ENCODE peak calls at places on chromosomes 1 and 21, in five cellular contexts. S, A, O, U and H are unnamed samples.

GRCh38 chr21:34342476-34342875 is 21.3 kb upstream of the KCNE2 start:
- DNase-seq in O (no peak), U (no peak), S (no peak), A (no peak), H (no peak)

GRCh38 chr1:61133048-61134019 is 51.0 kb downstream of the NFIA start:
- DNase-seq in A (no peak), O (no peak), S (peak), U (no peak), H (no peak)

GRCh38 chr1:224203243-224204016 is 20.4 kb downstream of the DEGS1 start:
- DNase-seq in O (no peak), S (no peak), A (peak), U (peak), H (peak)

GRCh38 chr21:41681939-41682718 is 84.7 kb downstream of the RIPK4 start:
- DNase-seq in U (no peak), O (no peak), S (no peak), A (no peak), H (no peak)

GRCh38 chr1:180923024-180923841 is 10.5 kb downstream of the KIAA1614 start:
- DNase-seq in S (no peak), O (no peak), U (no peak), A (peak), H (peak)

GRCh38 chr1:169260478-169260877 is 107.1 kb downstream of the NME7 start:
- DNase-seq in A (no peak), U (no peak), S (no peak), O (no peak), H (no peak)

GRCh38 chr21:38139380-38140168 is 117.2 kb upstream of the KCNJ15 start:
- DNase-seq in S (peak), A (peak), O (peak), U (no peak), H (peak)

GRCh38 chr1:3186526-3186921 is 117.5 kb downstream of the PRDM16 start:
- DNase-seq in A (no peak), S (no peak), O (peak), U (peak), H (no peak)

GRCh38 chr1:154434346-154435075 is 29.4 kb downstream of the IL6R start:
- DNase-seq in A (peak), O (no peak), U (peak), S (no peak), H (no peak)

GRCh38 chr1:238485906-238486219 is 595.1 kb upstream of the ZP4 start:
- DNase-seq in S (no peak), U (no peak), O (no peak), A (no peak), H (no peak)

GRCh38 chr1:214525535-214526019 is 25.8 kb downstream of the PTPN14 start:
- DNase-seq in S (no peak), O (no peak), U (no peak), A (peak), H (peak)

GRCh38 chr1:206736878-206737728 is 33.5 kb upstream of the IL19 start:
- DNase-seq in S (no peak), O (no peak), U (no peak), A (no peak), H (no peak)

GRCh38 chr1:98210064-98210463 is 289.2 kb upstream of the DPYD start:
- DNase-seq in O (peak), S (peak), A (peak), U (no peak), H (peak)

GRCh38 chr1:47471163-47471562 is 33.3 kb downstream of the FOXD2 start:
- DNase-seq in S (no peak), A (peak), O (no peak), U (no peak), H (no peak)

GRCh38 chr1:219323426-219323825 is 149.7 kb downstream of the LYPLAL1 start:
- DNase-seq in S (no peak), O (no peak), A (peak), U (no peak), H (no peak)

GRCh38 chr1:220788900-220789299 is 2.2 kb downstream of the MTARC1 start:
- DNase-seq in U (no peak), S (no peak), A (no peak), O (no peak), H (no peak)

GRCh38 chr1:111944121-111944785 is 45.2 kb downstream of the KCND3 start:
- DNase-seq in O (no peak), A (no peak), S (no peak), U (no peak), H (no peak)

GRCh38 chr1:63323866-63324778 is 1.8 kb downstream of the FOXD3 start:
- DNase-seq in O (no peak), A (no peak), U (no peak), S (peak), H (no peak)

GRCh38 chr21:21851657-21852056 is 853.4 kb downstream of the NCAM2 start:
- DNase-seq in A (peak), O (no peak), U (no peak), S (no peak), H (no peak)

GRCh38 chr1:118249641-118250040 is 64.6 kb upstream of the SPAG17 start:
- DNase-seq in O (no peak), A (no peak), U (no peak), S (no peak), H (no peak)

GRCh38 chr1:112798293-112798692 is 83.2 kb upstream of the PPM1J start:
- DNase-seq in U (no peak), A (no peak), O (no peak), S (no peak), H (no peak)

GRCh38 chr21:31406510-31406909 is 62.4 kb upstream of the TIAM1 start:
- DNase-seq in S (no peak), A (no peak), O (no peak), U (no peak), H (no peak)

GRCh38 chr21:31354604-31355443 is 10.8 kb upstream of the TIAM1 start:
- DNase-seq in A (peak), U (peak), O (peak), S (peak), H (peak)

GRCh38 chr1:158022554-158023278 is 29.3 kb downstream of the KIRREL1 start:
- DNase-seq in S (no peak), O (no peak), A (no peak), U (no peak), H (no peak)

DNA sequence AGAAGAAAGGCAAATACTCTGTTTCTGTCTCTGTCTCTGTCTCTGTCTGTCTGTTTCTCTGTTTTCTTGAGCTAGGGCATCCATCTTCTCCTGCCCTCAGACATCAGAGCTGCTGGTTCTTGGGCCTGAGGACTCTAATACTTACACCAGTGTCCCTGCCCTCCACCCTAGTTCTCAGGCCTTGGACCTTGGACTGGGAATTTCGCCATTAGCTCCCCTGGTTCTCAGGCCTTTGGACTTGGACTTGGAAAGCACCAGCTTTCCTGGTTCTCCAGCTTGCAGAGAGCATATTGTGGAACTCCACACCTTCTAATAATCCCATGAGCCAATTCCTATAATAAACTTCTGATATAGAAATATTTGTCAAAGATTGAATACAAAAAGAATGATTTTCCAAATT is 32.6 kb downstream of the NBPF6 start:
- DNase-seq in S (no peak), O (no peak), U (no peak), A (no peak), H (no peak)
- TF ChIP-seq CTCF in S (no peak), O (no peak), U (no peak), A (no peak), H (no peak)

GRCh38 chr1:35850051-35850450 is 33.0 kb upstream of the AGO1 start:
- DNase-seq in U (no peak), A (no peak), S (no peak), O (no peak), H (no peak)
- H3K4me3 ChIP-seq in U (no peak), A (no peak), S (no peak), O (no peak), H (no peak)

GRCh38 chr1:77687519-77687906 is 5.1 kb upstream of the ZZZ3 start:
- DNase-seq in O (no peak), U (no peak), S (peak), A (peak), H (no peak)
- TF ChIP-seq CTCF in O (peak), U (no peak), S (peak), A (peak), H (peak)

GRCh38 chr1:9317072-9317471 is 24.4 kb downstream of the SPSB1 start:
- DNase-seq in S (no peak), U (no peak), O (no peak), A (no peak), H (no peak)
- H3K4me3 ChIP-seq in S (no peak), U (no peak), O (no peak), A (no peak), H (no peak)

GRCh38 chr1:17001760-17002523 is 9.8 kb downstream of the ATP13A2 start:
- DNase-seq in A (no peak), O (no peak), S (no peak), U (no peak), H (no peak)

GRCh38 chr1:17002524-17002902 is 9.2 kb downstream of the ATP13A2 start:
- DNase-seq in O (no peak), S (no peak), A (no peak), U (no peak), H (no peak)

GRCh38 chr1:17007121-17007520 is 4.6 kb downstream of the ATP13A2 start:
- DNase-seq in A (no peak), U (no peak), O (no peak), S (no peak), H (no peak)

GRCh38 chr1:17005365-17005740 is 6.4 kb downstream of the ATP13A2 start:
- DNase-seq in U (no peak), S (no peak), O (no peak), A (no peak), H (no peak)

DNA sequence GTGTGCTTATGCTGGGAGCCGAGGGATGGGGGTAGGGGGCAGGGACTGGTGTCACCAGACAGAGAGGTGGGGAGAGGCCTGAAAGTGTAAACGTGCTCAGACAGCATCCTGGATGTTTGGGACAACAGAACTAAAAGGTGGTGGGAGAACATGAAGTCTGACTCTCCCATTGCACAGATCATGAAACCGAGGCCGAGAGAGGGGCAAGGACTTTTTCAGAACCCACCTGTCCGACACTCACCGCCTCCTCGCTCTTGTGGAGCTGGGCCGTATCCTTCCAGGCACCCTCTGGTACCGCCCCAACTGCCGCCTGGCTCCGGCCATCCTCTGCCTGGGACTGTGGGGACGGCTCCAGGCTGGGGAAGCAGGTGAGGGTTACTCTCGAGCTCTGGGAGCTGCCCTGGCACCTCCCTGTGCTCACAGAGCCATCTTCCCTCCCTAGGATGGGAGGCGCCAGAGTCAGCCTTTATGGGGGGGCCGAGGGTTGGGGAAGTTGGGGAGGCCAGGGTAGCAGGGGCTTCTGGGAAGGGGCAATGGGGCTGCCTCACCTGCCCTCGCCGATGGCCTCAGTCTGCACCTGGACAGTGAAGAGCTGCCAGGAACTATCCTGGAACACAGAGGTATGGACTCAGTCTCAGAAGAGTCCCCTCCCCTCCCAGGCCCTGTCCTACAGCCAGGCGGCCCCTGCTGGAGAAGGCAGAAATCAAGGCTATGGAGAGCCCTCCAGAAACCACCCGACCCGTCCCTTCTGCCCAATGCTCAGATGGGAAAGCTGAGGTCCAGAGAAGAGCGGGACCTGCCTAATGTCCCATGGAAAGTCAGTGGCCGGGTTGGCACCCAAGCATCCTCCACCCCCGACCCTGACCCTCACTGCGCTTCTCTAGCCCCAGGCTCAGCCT is 7.0 kb downstream of the ATP13A2 start:
- DNase-seq in O (no peak), S (no peak), A (no peak), U (no peak), H (no peak)
- TF ChIP-seq CTCF in O (peak), S (peak), A (peak), U (no peak), H (peak)

DNA sequence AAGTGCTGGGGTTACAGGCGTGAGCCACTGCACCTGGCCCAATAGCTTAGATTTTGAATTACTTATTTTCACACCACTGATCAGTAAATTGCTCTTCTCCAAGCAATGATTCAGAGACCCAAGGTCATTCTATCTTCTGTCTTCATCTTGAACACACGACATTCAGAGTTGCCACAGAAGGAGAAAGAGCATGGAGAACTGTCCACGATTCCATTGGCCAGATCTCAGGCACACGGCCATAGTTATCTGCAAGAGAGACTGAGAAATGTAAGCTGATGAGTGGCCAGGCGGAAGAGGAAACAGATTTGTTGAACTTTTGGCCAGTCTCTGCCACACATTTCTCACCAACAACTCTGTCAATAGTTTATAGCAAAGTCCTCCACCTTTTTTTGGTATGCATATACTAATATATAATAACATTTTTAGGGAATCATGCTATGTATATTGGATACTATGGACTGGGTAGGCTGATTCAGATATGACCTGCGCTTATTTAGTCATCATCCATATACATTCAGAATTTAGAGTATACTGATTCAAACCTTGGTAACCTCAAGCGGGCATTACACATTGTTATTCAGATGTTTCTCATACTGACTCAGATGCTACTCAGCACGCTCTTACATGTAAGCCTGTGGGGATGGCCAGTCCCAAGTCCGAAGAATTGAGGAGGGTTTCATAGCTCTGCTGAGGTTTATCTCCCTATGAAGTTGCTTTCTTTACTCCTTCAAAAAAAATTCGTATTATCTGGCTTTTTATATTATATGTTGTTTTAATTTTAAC is 25.5 kb upstream of the CAP1 start:
- DNase-seq in A (peak), O (peak), U (no peak), S (peak), H (no peak)
- H3K4me3 ChIP-seq in A (no peak), O (peak), U (no peak), S (no peak), H (no peak)